ENCODE peak calls at places on chromosomes 7 and 10, in ten cellular contexts. L, A, K, H, V, T, N, J, O and C are unnamed samples.

GRCh38 chr7:130379551-130380120 is 658 bp upstream of the CPA1 start:
- DNase-seq in K (no peak), O (no peak), J (no peak), V (no peak), H (peak; percentile 9), L (no peak), T (no peak), A (no peak), N (no peak), C (peak; percentile 72)

GRCh38 chr10:86227501-86228258 is 138.9 kb downstream of the GRID1 start:
- DNase-seq in T (no peak), O (no peak), H (no peak), N (peak; percentile 49), J (no peak), L (no peak), K (no peak), V (no peak), A (peak; percentile 13), C (no peak)

GRCh38 chr7:128030263-128030998 is 806 bp downstream of the LRRC4 start:
- DNase-seq in K (no peak), J (no peak), A (no peak), H (no peak), L (no peak), V (no peak), T (no peak), N (no peak), O (no peak), C (no peak)

GRCh38 chr7:148223130-148223529 is 367.4 kb upstream of the C7orf33 start:
- DNase-seq in N (no peak), L (no peak), H (no peak), V (no peak), O (no peak), T (no peak), A (no peak), K (no peak), J (no peak), C (no peak)

GRCh38 chr7:47611045-47611511 is 29.2 kb upstream of the TNS3 start:
- DNase-seq in L (peak; percentile 71), V (no peak), T (no peak), H (no peak), K (no peak), A (no peak), J (no peak), O (no peak), N (no peak), C (no peak)

GRCh38 chr7:102258749-102259107 is 27.9 kb upstream of the SH2B2 start:
- DNase-seq in N (peak; percentile 22), J (no peak), V (no peak), K (no peak), L (no peak), O (no peak), T (no peak), H (no peak), A (no peak), C (no peak)

GRCh38 chr7:74051629-74052410 is 23.8 kb downstream of the ELN start:
- DNase-seq in K (no peak), V (no peak), H (peak; percentile 34), N (peak; percentile 73), A (peak; percentile 59), O (peak; percentile 52), T (peak; percentile 39), L (peak; percentile 59), J (no peak), C (no peak)

GRCh38 chr10:16952610-16953009 is 135.4 kb upstream of the RSU1 start:
- DNase-seq in A (no peak), T (no peak), K (no peak), N (no peak), V (no peak), J (no peak), H (no peak), O (no peak), L (no peak), C (no peak)

GRCh38 chr7:95056107-95056689 is 148.8 kb downstream of the PPP1R9A start:
- DNase-seq in N (no peak), K (no peak), V (no peak), O (no peak), A (no peak), H (no peak), L (no peak), T (no peak), J (no peak), C (no peak)

GRCh38 chr7:149773446-149774236 is at the start of gene ZNF467:
- DNase-seq in J (no peak), O (no peak), H (peak; percentile 68), T (no peak), N (peak; percentile 96), A (peak; percentile 77), L (peak; percentile 65), V (no peak), K (peak; percentile 63), C (no peak)

GRCh38 chr7:149771696-149772235 is 1.6 kb downstream of the ZNF467 start:
- DNase-seq in N (peak; percentile 98), O (peak; percentile 87), A (peak; percentile 94), K (peak; percentile 90), L (peak; percentile 91), T (peak; percentile 94), V (peak; percentile 71), H (peak; percentile 97), J (peak; percentile 39), C (peak; percentile 92)

GRCh38 chr7:149772236-149772820 is 1.1 kb downstream of the ZNF467 start:
- DNase-seq in L (no peak), N (peak; percentile 90), V (no peak), T (peak; percentile 35), O (no peak), H (peak; percentile 77), K (peak; percentile 55), J (no peak), A (no peak), C (no peak)

GRCh38 chr7:149774237-149775175 is 1.1 kb upstream of the ZNF467 start:
- DNase-seq in J (no peak), H (peak; percentile 34), K (no peak), V (no peak), O (no peak), T (no peak), N (peak; percentile 75), L (no peak), A (peak; percentile 48), C (no peak)

DNA sequence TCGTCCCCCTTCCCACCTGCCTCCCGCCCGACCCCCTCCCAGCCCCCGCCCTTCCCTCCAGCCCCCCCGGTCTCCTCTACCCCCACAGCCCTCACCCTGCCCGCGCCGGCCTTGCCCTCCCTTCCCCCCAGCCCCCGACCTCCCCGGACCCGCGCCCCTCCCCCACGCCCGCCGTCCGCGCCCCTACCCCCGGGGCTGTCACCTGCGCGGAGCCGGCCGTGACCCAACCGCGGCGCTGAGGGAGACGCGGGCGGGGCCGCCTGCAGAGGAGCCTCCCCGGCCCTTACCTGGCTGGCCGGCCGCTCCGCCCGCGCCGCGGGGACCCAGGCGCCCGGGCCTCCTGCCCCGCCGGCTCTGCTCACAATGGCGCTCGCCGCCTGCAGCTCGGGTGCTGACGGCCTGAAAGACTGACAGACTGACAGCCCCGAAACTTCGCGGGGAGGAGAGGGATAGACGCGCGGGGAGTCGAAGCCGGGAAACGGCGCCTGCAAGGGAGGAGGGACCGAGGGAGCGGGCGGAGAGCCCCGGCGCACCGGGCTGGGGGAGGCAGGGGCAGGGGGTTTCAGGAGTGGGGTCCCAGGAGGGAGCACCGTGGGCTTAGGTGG is 465 bp downstream of the ZNF467 start:
- DNase-seq in H (peak; percentile 56), L (no peak), T (peak; percentile 45), V (no peak), A (no peak), J (no peak), N (peak; percentile 85), O (peak; percentile 22), K (peak; percentile 62), C (no peak)
- H3K27ac ChIP-seq in H (peak overlapping the region; percentile 84), L (peak overlapping the region; percentile 72), T (no peak overlapping the region), V (no peak overlapping the region), A (no peak overlapping the region), J (no peak overlapping the region), N (no peak overlapping the region), O (no peak overlapping the region), K (no peak overlapping the region), C (peak overlapping the region; percentile 84)

GRCh38 chr10:100535338-100535714 is 417 bp upstream of the HIF1AN start:
- DNase-seq in N (no peak), H (no peak), L (no peak), T (no peak), V (no peak), J (no peak), A (no peak), O (no peak), K (no peak), C (no peak)
- H3K4me3 ChIP-seq in N (peak overlapping the region; percentile 62), H (peak overlapping the region; percentile 99), L (peak overlapping the region; percentile 63), T (peak overlapping the region; percentile 88), V (no peak overlapping the region), J (peak overlapping the region; percentile 83), A (peak overlapping the region; percentile 89), O (peak overlapping the region; percentile 84), K (peak overlapping the region; percentile 59), C (peak overlapping the region; percentile 84)

GRCh38 chr10:106608101-106608500 is 556.4 kb downstream of the SORCS1 start:
- DNase-seq in H (no peak), O (no peak), T (no peak), V (no peak), A (no peak), K (no peak), L (no peak), J (no peak), N (no peak), C (no peak)

GRCh38 chr10:106614293-106614692 is 550.2 kb downstream of the SORCS1 start:
- DNase-seq in N (no peak), O (no peak), T (no peak), V (no peak), J (no peak), H (no peak), L (no peak), K (no peak), A (no peak), C (no peak)

GRCh38 chr10:106612381-106612780 is 552.1 kb downstream of the SORCS1 start:
- DNase-seq in A (no peak), L (no peak), O (no peak), J (no peak), N (no peak), T (no peak), H (no peak), K (no peak), V (no peak), C (no peak)

GRCh38 chr10:106609466-106609865 is 555.0 kb downstream of the SORCS1 start:
- DNase-seq in T (no peak), J (no peak), L (no peak), H (no peak), K (no peak), O (no peak), N (no peak), A (no peak), V (no peak), C (no peak)

DNA sequence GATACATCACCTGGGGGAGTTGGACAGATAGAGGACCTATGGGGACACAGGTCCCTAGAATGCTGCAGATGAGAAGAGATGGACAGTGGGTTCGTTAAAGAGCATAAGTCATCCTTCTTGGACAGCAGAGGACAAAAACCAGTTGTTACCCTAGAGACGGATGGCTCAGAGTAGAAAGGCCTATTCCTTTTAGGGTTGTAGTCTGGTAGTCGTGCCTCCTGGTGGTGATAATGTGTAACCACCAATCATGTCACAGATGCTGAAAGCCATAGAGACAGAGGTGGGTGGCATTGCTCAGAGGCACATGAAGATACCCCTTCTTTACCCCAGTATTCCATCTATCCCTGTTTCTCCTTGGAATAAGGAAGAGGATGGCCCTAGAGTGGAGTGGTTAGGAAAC is 554.6 kb downstream of the SORCS1 start:
- DNase-seq in L (no peak), V (no peak), A (no peak), J (no peak), H (no peak), N (no peak), T (no peak), O (no peak), K (no peak), C (no peak)
- TF ChIP-seq CTCF in L (no peak), V (peak; percentile 9), A (no peak), J (peak; percentile 36), H (peak; percentile 22), N (no peak), T (peak; percentile 6), O (peak; percentile 42), K (no peak), C (no peak)

GRCh38 chr7:151722533-151722932 is 154.4 kb downstream of the PRKAG2 start:
- DNase-seq in J (no peak), K (no peak), V (no peak), H (peak; percentile 55), L (no peak), O (no peak), N (no peak), A (no peak), T (no peak), C (no peak)
- H3K27ac ChIP-seq in J (no peak overlapping the region), K (no peak overlapping the region), V (no peak overlapping the region), H (peak overlapping the region; percentile 84), L (no peak overlapping the region), O (no peak overlapping the region), N (no peak overlapping the region), A (no peak overlapping the region), T (no peak overlapping the region), C (no peak overlapping the region)